ENCODE peak calls at places on chromosomes 7 and 10, in four cellular contexts. One of them, this sample, is unnamed.

GRCh38 chr10:124403548-124403947 is 15.2 kb downstream of the OAT start:
- DNase-seq in glutamatergic neuron: no peak
- DNase-seq in NCI-H1436: peak; percentile 93
- DNase-seq in ovary: no peak
- DNase-seq in this sample: peak; percentile 95

GRCh38 chr10:279655-280054 is 144.4 kb downstream of the ZMYND11 start:
- DNase-seq in NCI-H1436: no peak
- DNase-seq in glutamatergic neuron: no peak
- DNase-seq in ovary: no peak
- DNase-seq in this sample: no peak

GRCh38 chr7:47596502-47597202 is 14.7 kb upstream of the TNS3 start:
- DNase-seq in ovary: no peak
- DNase-seq in NCI-H1436: no peak
- DNase-seq in glutamatergic neuron: peak; percentile 59
- DNase-seq in this sample: no peak

GRCh38 chr10:88064608-88065383 is 201.4 kb downstream of the PTEN start:
- DNase-seq in NCI-H1436: no peak
- DNase-seq in glutamatergic neuron: no peak
- DNase-seq in ovary: peak; percentile 28
- DNase-seq in this sample: peak; percentile 17

GRCh38 chr7:46945328-46945727 is 636.6 kb downstream of the TNS3 start:
- DNase-seq in glutamatergic neuron: no peak
- DNase-seq in ovary: no peak
- DNase-seq in NCI-H1436: no peak
- DNase-seq in this sample: no peak

GRCh38 chr10:24481241-24481640 is 242.4 kb downstream of the ARHGAP21 start:
- DNase-seq in NCI-H1436: no peak
- DNase-seq in glutamatergic neuron: no peak
- DNase-seq in ovary: no peak
- DNase-seq in this sample: no peak

GRCh38 chr10:123858039-123858740 is 33.4 kb downstream of the CPXM2 start:
- DNase-seq in glutamatergic neuron: peak; percentile 43
- DNase-seq in ovary: no peak
- DNase-seq in NCI-H1436: no peak
- DNase-seq in this sample: peak; percentile 32

GRCh38 chr10:13707156-13707881 is 120.6 kb downstream of the PRPF18 start:
- DNase-seq in NCI-H1436: no peak
- DNase-seq in glutamatergic neuron: peak; percentile 54
- DNase-seq in ovary: peak; percentile 79
- DNase-seq in this sample: peak; percentile 93

GRCh38 chr7:98286701-98287485 is 5.4 kb downstream of the BRI3 start:
- DNase-seq in glutamatergic neuron: no peak
- DNase-seq in NCI-H1436: no peak
- DNase-seq in ovary: no peak
- DNase-seq in this sample: no peak

GRCh38 chr7:46932656-46933424 is 649.1 kb downstream of the TNS3 start:
- DNase-seq in ovary: peak; percentile 26
- DNase-seq in glutamatergic neuron: no peak
- DNase-seq in NCI-H1436: no peak
- DNase-seq in this sample: no peak

GRCh38 chr10:50224330-50224952 is 26.9 kb downstream of the ASAH2 start:
- DNase-seq in NCI-H1436: peak; percentile 27
- DNase-seq in ovary: no peak
- DNase-seq in glutamatergic neuron: peak; percentile 26
- DNase-seq in this sample: peak; percentile 74

GRCh38 chr10:126521354-126521753 is 133.1 kb upstream of the ADAM12 start:
- DNase-seq in NCI-H1436: no peak
- DNase-seq in glutamatergic neuron: no peak
- DNase-seq in ovary: no peak
- DNase-seq in this sample: no peak

GRCh38 chr7:72183835-72184234 is 228.3 kb downstream of the CALN1 start:
- DNase-seq in NCI-H1436: no peak
- DNase-seq in glutamatergic neuron: no peak
- DNase-seq in ovary: no peak
- DNase-seq in this sample: peak; percentile 12

GRCh38 chr7:54932818-54933543 is 85.8 kb upstream of the EGFR start:
- DNase-seq in glutamatergic neuron: peak; percentile 84
- DNase-seq in ovary: peak; percentile 79
- DNase-seq in NCI-H1436: peak; percentile 81
- DNase-seq in this sample: peak; percentile 96

GRCh38 chr10:86953747-86954680 is 3.4 kb downstream of the MMRN2 start:
- DNase-seq in ovary: peak; percentile 90
- DNase-seq in NCI-H1436: no peak
- DNase-seq in glutamatergic neuron: peak; percentile 85
- DNase-seq in this sample: peak; percentile 94

GRCh38 chr10:123007558-123008378 is 827 bp downstream of the IKZF5 start:
- DNase-seq in NCI-H1436: peak; percentile 6
- DNase-seq in glutamatergic neuron: no peak
- DNase-seq in ovary: no peak
- DNase-seq in this sample: peak; percentile 74

GRCh38 chr7:158267737-158268435 is 319.7 kb downstream of the PTPRN2 start:
- DNase-seq in glutamatergic neuron: peak; percentile 8
- DNase-seq in ovary: no peak
- DNase-seq in NCI-H1436: peak; percentile 15
- DNase-seq in this sample: no peak

GRCh38 chr10:131908151-131908550 is 7.3 kb downstream of the PPP2R2D start:
- DNase-seq in NCI-H1436: no peak
- DNase-seq in ovary: no peak
- DNase-seq in glutamatergic neuron: no peak
- DNase-seq in this sample: no peak

GRCh38 chr7:14197280-14197679 is 207.8 kb upstream of the ETV1 start:
- DNase-seq in ovary: no peak
- DNase-seq in NCI-H1436: no peak
- DNase-seq in glutamatergic neuron: no peak
- DNase-seq in this sample: peak; percentile 29

GRCh38 chr10:45155784-45156183 is 155.1 kb downstream of the ZNF22 start:
- DNase-seq in ovary: no peak
- DNase-seq in NCI-H1436: no peak
- DNase-seq in glutamatergic neuron: no peak
- DNase-seq in this sample: no peak